ENCODE peak calls at places on chromosomes 6 and 20, in four cellular contexts. I is IMR-90, M is body of pancreas, G is heart left ventricle. Y is an unnamed sample.
A peak's percentile ranks its signal among the peaks of the same experiment; 100 is the strongest.

GRCh38 chr6:100257661-100258395 is 206.9 kb downstream of the SIM1 start:
- DNase-seq in I (peak; percentile 68), M (no peak), G (no peak), Y (no peak)

GRCh38 chr6:26536571-26537159 is 1.5 kb upstream of the HMGN4 start:
- DNase-seq in I (peak; percentile 77), M (peak; percentile 13), G (no peak), Y (no peak)

GRCh38 chr6:144123836-144124235 is 26.5 kb upstream of the STX11 start:
- DNase-seq in I (no peak), M (no peak), G (no peak), Y (no peak)

GRCh38 chr20:59270380-59270779 is 30.0 kb upstream of the EDN3 start:
- DNase-seq in I (no peak), M (no peak), G (no peak), Y (no peak)

GRCh38 chr6:136284909-136285308 is 4.7 kb downstream of the BCLAF1 start:
- DNase-seq in I (peak; percentile 77), M (no peak), G (no peak), Y (no peak)

GRCh38 chr20:42261766-42262165 is 643.6 kb upstream of the CHD6 start:
- DNase-seq in I (no peak), M (no peak), G (no peak), Y (no peak)

GRCh38 chr6:89299451-89299850 is 15.6 kb downstream of the GABRR2 start:
- DNase-seq in I (peak; percentile 24), M (no peak), G (no peak), Y (peak; percentile 84)

GRCh38 chr6:5153186-5153585 is 68.0 kb downstream of the PPP1R3G start:
- DNase-seq in I (no peak), M (no peak), G (no peak), Y (no peak)

GRCh38 chr20:36378686-36379085 is 72.5 kb downstream of the DLGAP4 start:
- DNase-seq in I (no peak), M (no peak), G (no peak), Y (no peak)

DNA sequence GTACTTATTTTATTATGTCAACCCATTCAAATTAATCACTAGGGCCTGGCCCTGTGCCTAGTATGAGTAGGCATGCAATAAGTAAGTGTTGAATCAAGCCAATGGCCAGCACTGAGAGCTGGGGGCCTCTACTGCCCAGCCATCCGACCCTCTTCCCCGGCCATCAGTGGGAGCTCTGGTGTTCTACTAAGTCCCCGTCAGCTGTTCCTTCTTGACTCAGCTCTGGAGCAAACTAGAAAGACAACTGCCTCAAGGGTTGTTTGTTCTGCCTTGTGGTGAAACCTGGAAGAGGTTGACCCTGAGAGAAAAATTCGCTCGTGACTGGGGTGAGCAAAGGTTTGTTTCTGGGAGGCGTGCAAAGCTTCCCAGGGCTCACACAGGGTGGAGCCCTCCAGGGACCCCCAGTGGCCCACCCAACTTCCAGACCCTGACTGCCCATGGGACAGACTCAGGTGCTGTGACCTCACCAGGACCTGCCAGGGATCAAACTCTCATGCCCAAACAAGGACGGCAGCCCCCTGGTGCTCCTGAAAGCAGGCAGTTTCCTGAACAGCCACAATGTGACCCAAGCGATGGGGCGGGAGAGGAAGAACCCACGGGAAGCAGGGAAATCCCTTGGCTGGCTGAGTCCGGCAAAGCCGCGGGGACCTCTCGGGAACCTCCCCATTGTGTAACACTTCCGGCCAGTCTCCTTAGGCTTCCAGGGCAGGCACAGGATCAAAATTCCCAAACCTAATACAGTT is 50.4 kb downstream of the BANF2 start:
- DNase-seq in I (peak; percentile 65), M (peak; percentile 68), G (peak; percentile 82), Y (no peak)
- TF ChIP-seq CTCF in I (no peak), M (no peak), G (no peak), Y (no peak)

DNA sequence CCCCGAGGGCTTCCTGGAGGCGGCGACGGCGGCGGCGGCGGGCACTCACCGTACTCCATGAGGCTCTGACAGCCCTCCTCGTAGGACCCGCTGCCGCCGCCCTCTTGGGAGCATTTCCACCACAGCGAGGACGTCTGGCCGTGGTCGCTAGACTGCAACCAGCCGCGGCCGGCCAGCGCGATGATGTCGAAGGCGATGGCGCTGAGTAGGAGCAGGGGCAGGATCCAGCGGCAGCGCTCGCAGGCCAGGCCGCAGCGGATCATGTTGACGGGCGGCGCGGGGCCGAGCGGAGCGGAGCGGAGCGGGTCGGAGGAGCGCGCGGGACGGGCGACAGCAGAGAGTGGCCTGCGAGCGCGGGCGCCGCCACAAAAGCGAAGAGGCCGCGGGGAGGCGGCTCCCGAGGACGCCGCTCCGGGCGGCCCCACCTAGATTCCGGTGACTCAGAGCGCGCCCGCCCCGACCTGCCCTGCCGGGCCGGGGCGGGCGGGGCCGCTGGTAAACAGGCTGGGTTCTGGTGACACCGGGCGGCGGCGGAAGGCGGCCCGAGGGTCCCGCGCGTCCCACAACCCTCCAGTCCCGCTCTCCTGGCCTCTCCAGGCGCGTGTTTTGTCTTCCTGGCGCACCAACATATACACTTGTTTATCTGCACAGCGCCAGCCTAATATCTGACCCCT is at the start of gene PERP:
- DNase-seq in I (peak; percentile 38), M (peak; percentile 85), G (peak; percentile 69), Y (no peak)
- TF ChIP-seq POLR2A in I (peak; percentile 58), M (peak; percentile 81), G (peak; percentile 60), Y (peak; percentile 8)

GRCh38 chr6:106115231-106115630 is 29.1 kb downstream of the PRDM1 start:
- DNase-seq in I (no peak), M (no peak), G (no peak), Y (no peak)

GRCh38 chr6:106113256-106113954 is 27.3 kb downstream of the PRDM1 start:
- DNase-seq in I (no peak), M (no peak), G (no peak), Y (no peak)

GRCh38 chr6:106110167-106110826 is 24.2 kb downstream of the PRDM1 start:
- DNase-seq in I (no peak), M (no peak), G (no peak), Y (no peak)

GRCh38 chr6:106114492-106114891 is 28.4 kb downstream of the PRDM1 start:
- DNase-seq in I (no peak), M (no peak), G (no peak), Y (no peak)

GRCh38 chr6:106112446-106112845 is 26.3 kb downstream of the PRDM1 start:
- DNase-seq in I (peak; percentile 51), M (no peak), G (no peak), Y (no peak)
- TF ChIP-seq CTCF in I (no peak), M (no peak), G (no peak), Y (no peak)

GRCh38 chr20:653110-653589 is at the start of gene SRXN1:
- DNase-seq in I (peak; percentile 93), M (peak; percentile 91), G (peak; percentile 95), Y (peak; percentile 96)
- TF ChIP-seq POLR2A in I (peak; percentile 89), M (no peak), G (peak; percentile 58), Y (no peak)

GRCh38 chr20:45017281-45017680 is 51.0 kb downstream of the STK4 start:
- DNase-seq in I (no peak), M (no peak), G (no peak), Y (no peak)
- TF ChIP-seq CTCF in I (no peak), M (no peak), G (no peak), Y (no peak)

DNA sequence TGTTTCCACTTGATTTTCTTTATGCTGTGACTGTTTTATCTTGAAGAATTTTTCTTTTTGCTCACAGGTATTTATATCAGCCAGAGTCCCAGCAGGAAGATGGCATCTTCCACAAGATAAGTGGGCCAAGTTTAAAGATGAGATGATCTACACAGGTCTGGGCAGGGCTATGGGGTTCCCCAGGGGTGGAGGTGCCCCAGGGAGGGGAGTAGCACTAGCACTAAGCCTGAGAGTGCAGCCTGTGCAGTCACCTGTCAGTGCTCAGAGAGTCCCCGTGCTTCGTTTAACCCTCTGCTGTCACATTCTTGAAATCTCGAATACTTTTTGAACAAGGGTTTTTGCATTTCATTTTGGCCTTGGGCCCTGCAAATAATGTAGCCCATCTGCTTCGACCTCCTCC is 74.1 kb upstream of the IYD start:
- DNase-seq in I (no peak), M (no peak), G (no peak), Y (no peak)
- TF ChIP-seq POLR2A in I (no peak), M (no peak), G (no peak), Y (no peak)

Y was measured in esophagus muscularis mucosa.